ENCODE peak calls at places on chromosome 5, in five cellular contexts. Q, P, F, I and H are unnamed samples.

GRCh38 chr5:95720094-95720793 is 10.9 kb upstream of the RHOBTB3 start:
- DNase-seq in Q (no peak), P (no peak), F (no peak), I (no peak), H (no peak)

GRCh38 chr5:159764283-159764927 is 151.9 kb upstream of the ADRA1B start:
- DNase-seq in Q (no peak), P (no peak), F (peak; percentile 37), I (peak; percentile 37), H (no peak)

GRCh38 chr5:176611435-176611834 is 1.5 kb upstream of the GPRIN1 start:
- DNase-seq in Q (peak; percentile 90), P (no peak), F (peak; percentile 49), I (peak; percentile 81), H (peak; percentile 75)

GRCh38 chr5:111299067-111299481 is 74.9 kb downstream of the CAMK4 start:
- DNase-seq in Q (no peak), P (no peak), F (peak; percentile 32), I (no peak), H (no peak)

GRCh38 chr5:463952-464351 is 21.0 kb downstream of the EXOC3 start:
- DNase-seq in Q (no peak), P (peak; percentile 47), F (peak; percentile 82), I (no peak), H (no peak)

GRCh38 chr5:35284364-35284763 is 54.1 kb upstream of the PRLR start:
- DNase-seq in Q (no peak), P (no peak), F (no peak), I (no peak), H (no peak)

GRCh38 chr5:139061856-139062255 is 136.3 kb downstream of the SIL1 start:
- DNase-seq in Q (no peak), P (no peak), F (no peak), I (no peak), H (no peak)

GRCh38 chr5:127909078-127909477 is 174.5 kb upstream of the SLC12A2 start:
- DNase-seq in Q (no peak), P (no peak), F (peak; percentile 44), I (peak; percentile 7), H (peak; percentile 57)

GRCh38 chr5:89769975-89770374 is 639.6 kb downstream of the CETN3 start:
- DNase-seq in Q (no peak), P (no peak), F (no peak), I (no peak), H (no peak)

GRCh38 chr5:56360816-56361215 is 127.7 kb upstream of the ANKRD55 start:
- DNase-seq in Q (no peak), P (no peak), F (no peak), I (no peak), H (no peak)

GRCh38 chr5:16550316-16550952 is 66.4 kb downstream of the RETREG1 start:
- DNase-seq in Q (no peak), P (no peak), F (peak; percentile 60), I (peak; percentile 28), H (peak; percentile 65)

GRCh38 chr5:107449369-107449768 is 221.4 kb downstream of the EFNA5 start:
- DNase-seq in Q (no peak), P (no peak), F (no peak), I (no peak), H (no peak)

GRCh38 chr5:168013546-168013945 is 277.9 kb upstream of the WWC1 start:
- DNase-seq in Q (no peak), P (no peak), F (no peak), I (no peak), H (no peak)

GRCh38 chr5:6623228-6623627 is 9.6 kb downstream of the NSUN2 start:
- DNase-seq in Q (no peak), P (no peak), F (no peak), I (no peak), H (no peak)

GRCh38 chr5:139960723-139961383 is 82.2 kb downstream of the NRG2 start:
- DNase-seq in Q (no peak), P (no peak), F (peak; percentile 30), I (no peak), H (no peak)